ENCODE peak calls at places on chromosomes 2 and 18, in nine cellular contexts. K is heart left ventricle; L is activated CD8-positive, alpha-beta memory T cell treated with anti-CD3 and anti-CD28 coated beads for 1 hour; U is astrocyte of the spinal cord; S is astrocyte of the hippocampus; V is CD4-positive, CD25-positive, alpha-beta regulatory T cell; A is endothelial cell; R is fibroblast of pulmonary artery; T is tibial artery. N is an unnamed sample.

GRCh38 chr2:72147303-72147970 is at the start of gene CYP26B1:
- DNase-seq in T (no peak), V (no peak), K (peak), L (no peak), S (peak), A (peak), R (no peak), U (no peak), N (no peak)

GRCh38 chr2:218465987-218466633 is 47.2 kb downstream of the VIL1 start:
- DNase-seq in S (peak), T (no peak), K (no peak), R (peak), A (no peak), U (peak), L (no peak), V (peak), N (peak)

GRCh38 chr2:217864960-217865359 is 137.8 kb downstream of the TNS1 start:
- DNase-seq in V (no peak), U (no peak), T (no peak), K (no peak), S (no peak), L (no peak), R (no peak), A (no peak), N (no peak)

GRCh38 chr2:226649871-226650660 is 149.6 kb downstream of the IRS1 start:
- DNase-seq in R (peak), K (peak), S (peak), T (peak), A (peak), L (no peak), V (peak), U (peak), N (peak)

GRCh38 chr2:101003278-101003775 is 1.2 kb downstream of the RPL31 start:
- DNase-seq in K (no peak), A (no peak), T (no peak), L (no peak), S (peak), V (peak), U (no peak), R (peak), N (no peak)

GRCh38 chr2:44495035-44495434 is 133.3 kb downstream of the CAMKMT start:
- DNase-seq in V (no peak), L (no peak), K (no peak), T (no peak), S (no peak), A (no peak), U (no peak), R (no peak), N (no peak)

GRCh38 chr2:37917281-37918228 is 7.5 kb upstream of the RMDN2 start:
- DNase-seq in T (no peak), S (no peak), R (peak), L (no peak), U (no peak), K (no peak), A (no peak), V (peak), N (no peak)

GRCh38 chr2:149857344-149857743 is 269.8 kb upstream of the MMADHC start:
- DNase-seq in K (no peak), V (no peak), R (peak), T (no peak), L (no peak), A (no peak), U (peak), S (no peak), N (peak)

GRCh38 chr2:172709566-172710291 is 25.9 kb upstream of the RAPGEF4 start:
- DNase-seq in U (no peak), L (no peak), A (no peak), R (no peak), S (no peak), T (no peak), V (no peak), K (no peak), N (no peak)

GRCh38 chr2:145460151-145460550 is 940.2 kb upstream of the ZEB2 start:
- DNase-seq in S (peak), R (peak), V (no peak), K (no peak), T (no peak), A (no peak), U (peak), L (no peak), N (peak)

GRCh38 chr2:3536682-3537632 is 17.6 kb upstream of the ADI1 start:
- DNase-seq in R (peak), A (peak), L (peak), U (no peak), T (no peak), K (peak), V (no peak), S (peak), N (peak)

GRCh38 chr18:62325806-62326645 is 916 bp downstream of the TNFRSF11A start:
- DNase-seq in R (peak), T (no peak), K (no peak), U (no peak), L (no peak), S (peak), V (peak), A (no peak), N (no peak)

GRCh38 chr2:10911291-10912075 is at the start of gene KCNF1:
- DNase-seq in V (no peak), S (peak), L (no peak), U (peak), A (peak), K (no peak), T (no peak), R (peak), N (peak)

GRCh38 chr2:167914969-167915368 is 332.4 kb downstream of the STK39 start:
- DNase-seq in V (no peak), K (no peak), R (no peak), A (no peak), T (no peak), U (no peak), L (no peak), S (no peak), N (no peak)

GRCh38 chr18:74819433-74820059 is 221.9 kb downstream of the ZNF407 start:
- DNase-seq in A (peak), V (peak), S (no peak), R (peak), U (no peak), T (no peak), K (no peak), L (no peak), N (no peak)

GRCh38 chr2:239321596-239322413 is 79.0 kb downstream of the HDAC4 start:
- DNase-seq in V (peak), L (no peak), K (no peak), S (no peak), A (no peak), R (no peak), T (no peak), U (no peak), N (no peak)

GRCh38 chr18:67776929-67777328 is 260.4 kb upstream of the DSEL start:
- DNase-seq in U (peak), L (no peak), K (no peak), A (no peak), S (no peak), T (no peak), R (peak), V (no peak), N (peak)

GRCh38 chr2:231780123-231780908 is 766 bp downstream of the PDE6D start:
- DNase-seq in U (peak), T (no peak), L (no peak), S (peak), A (peak), V (peak), K (no peak), R (peak), N (peak)

GRCh38 chr2:198073253-198073652 is 268.9 kb downstream of the PLCL1 start:
- DNase-seq in T (no peak), S (no peak), L (no peak), R (no peak), A (no peak), U (no peak), V (no peak), K (no peak), N (no peak)

GRCh38 chr18:43211059-43211458 is 66.2 kb downstream of the SYT4 start:
- DNase-seq in T (no peak), S (no peak), V (no peak), L (no peak), A (no peak), K (no peak), U (no peak), R (no peak), N (no peak)

GRCh38 chr2:71536311-71536710 is 83.0 kb downstream of the DYSF start:
- DNase-seq in U (no peak), A (no peak), V (no peak), R (no peak), T (no peak), L (no peak), S (no peak), K (no peak), N (no peak)

GRCh38 chr2:23954325-23955014 is 14.2 kb downstream of the UBXN2A start:
- DNase-seq in U (no peak), L (no peak), S (peak), K (no peak), A (no peak), T (no peak), V (no peak), R (peak), N (no peak)

GRCh38 chr2:216740557-216741222 is 45.3 kb upstream of the IGFBP5 start:
- DNase-seq in K (peak), T (no peak), A (no peak), V (no peak), S (no peak), R (no peak), U (peak), L (no peak), N (peak)

GRCh38 chr18:44841221-44841620 is 160.5 kb downstream of the SETBP1 start:
- DNase-seq in L (no peak), K (no peak), U (no peak), S (peak), A (no peak), V (no peak), R (no peak), T (no peak), N (no peak)

GRCh38 chr2:152421521-152422367 is 86.8 kb downstream of the FMNL2 start:
- DNase-seq in S (peak), V (no peak), U (peak), K (peak), T (peak), A (no peak), R (peak), L (no peak), N (peak)

GRCh38 chr2:38615237-38615636 is 12.5 kb upstream of the HNRNPLL start:
- DNase-seq in S (no peak), U (no peak), K (no peak), V (no peak), A (no peak), L (no peak), T (no peak), R (peak), N (peak)

GRCh38 chr2:437772-438393 is 150.0 kb upstream of the ALKAL2 start:
- DNase-seq in A (no peak), S (no peak), L (peak), K (no peak), U (no peak), R (no peak), V (peak), T (no peak), N (no peak)

GRCh38 chr2:217858519-217859466 is 144.0 kb downstream of the TNS1 start:
- DNase-seq in U (peak), L (no peak), V (no peak), K (peak), T (peak), R (peak), A (no peak), S (peak), N (peak)

GRCh38 chr2:177244244-177244771 is 20.2 kb downstream of the NFE2L2 start:
- DNase-seq in A (no peak), L (no peak), T (no peak), S (no peak), V (no peak), U (no peak), R (no peak), K (no peak), N (no peak)

GRCh38 chr18:35510071-35511010 is 12.6 kb upstream of the INO80C start:
- DNase-seq in A (no peak), S (no peak), T (no peak), V (no peak), U (no peak), R (no peak), K (no peak), L (no peak), N (no peak)

GRCh38 chr2:84996909-84997308 is 25.9 kb downstream of the KCMF1 start:
- DNase-seq in R (no peak), U (no peak), L (no peak), V (no peak), K (no peak), S (no peak), T (no peak), A (no peak), N (no peak)

N was measured in iris pigment epithelial cell.